ENCODE peak calls at places on chromosomes 6 and 20, in five cellular contexts. Z is body of pancreas; G is upper lobe of right lung; O is activated T-cell treated with anti-CD3 and anti-CD28 coated beads, Interleukin-2, amount 50 U/mL, for 72 hours; U is naive thymus-derived CD4-positive, alpha-beta T cell. A is an unnamed sample.

GRCh38 chr6:4010682-4011081 is 68.3 kb downstream of the FAM217A start:
- ATAC-seq in Z (no peak), U (peak; percentile 51), G (peak; percentile 75), O (peak; percentile 74), A (peak; percentile 32)

GRCh38 chr20:44496976-44497375 is 21.3 kb downstream of the TTPAL start:
- ATAC-seq in U (no peak), Z (no peak), G (no peak), O (peak; percentile 72), A (peak; percentile 82)

GRCh38 chr6:45801471-45802289 is 214.0 kb downstream of the CLIC5 start:
- ATAC-seq in Z (no peak), U (no peak), G (no peak), O (peak; percentile 94), A (no peak)

GRCh38 chr20:9408422-9409300 is 105.7 kb upstream of the LAMP5 start:
- ATAC-seq in Z (no peak), G (no peak), U (no peak), O (no peak), A (no peak)

GRCh38 chr6:26296857-26297648 is 67.9 kb upstream of the BTN3A2 start:
- ATAC-seq in O (no peak), Z (no peak), G (no peak), U (no peak), A (no peak)

GRCh38 chr6:127096167-127096566 is 22.3 kb upstream of the RSPO3 start:
- ATAC-seq in Z (no peak), U (no peak), G (no peak), O (no peak), A (no peak)

GRCh38 chr6:14110001-14110818 is 7.4 kb upstream of the CD83 start:
- ATAC-seq in G (no peak), Z (no peak), O (peak; percentile 42), U (no peak), A (no peak)

GRCh38 chr6:166830185-166830890 is 126.0 kb downstream of the RNASET2 start:
- ATAC-seq in O (peak; percentile 84), U (peak; percentile 69), Z (no peak), G (peak; percentile 77), A (no peak)

GRCh38 chr6:107539849-107540464 is 50.0 kb downstream of the SOBP start:
- ATAC-seq in G (no peak), O (no peak), U (no peak), Z (no peak), A (no peak)

GRCh38 chr6:6843057-6843627 is 254.6 kb downstream of the LY86 start:
- ATAC-seq in Z (no peak), O (no peak), G (peak; percentile 43), U (no peak), A (peak; percentile 35)

GRCh38 chr20:61056627-61057312 is 195.3 kb upstream of the CDH4 start:
- ATAC-seq in Z (no peak), O (no peak), G (no peak), U (no peak), A (no peak)

GRCh38 chr6:166567107-166567506 is 19.4 kb downstream of the RAMACL start:
- ATAC-seq in U (no peak), Z (no peak), O (no peak), G (peak; percentile 36), A (peak; percentile 92)

GRCh38 chr6:128463942-128464341 is 56.5 kb downstream of the PTPRK start:
- ATAC-seq in U (no peak), G (no peak), O (no peak), Z (no peak), A (no peak)

GRCh38 chr20:5776074-5776473 is 25.9 kb downstream of the SHLD1 start:
- ATAC-seq in O (no peak), Z (no peak), U (no peak), G (no peak), A (no peak)

GRCh38 chr20:35135867-35136586 is 11.1 kb downstream of the EDEM2 start:
- ATAC-seq in U (no peak), G (peak; percentile 87), Z (no peak), O (no peak), A (peak; percentile 16)

GRCh38 chr6:150547511-150548222 is 52.0 kb upstream of the PLEKHG1 start:
- ATAC-seq in G (peak; percentile 37), U (no peak), O (no peak), Z (peak; percentile 24), A (no peak)

GRCh38 chr20:6956056-6956455 is 188.6 kb downstream of the BMP2 start:
- ATAC-seq in Z (no peak), U (no peak), O (no peak), G (peak; percentile 64), A (no peak)

GRCh38 chr6:139868576-139868975 is 494.1 kb upstream of the CITED2 start:
- ATAC-seq in Z (no peak), U (no peak), O (no peak), G (no peak), A (no peak)

GRCh38 chr6:79586548-79586947 is 44.6 kb upstream of the SH3BGRL2 start:
- ATAC-seq in G (peak; percentile 40), U (no peak), Z (peak; percentile 67), O (no peak), A (peak; percentile 43)

GRCh38 chr6:140393665-140394064 is 1019.2 kb upstream of the CITED2 start:
- ATAC-seq in O (no peak), U (no peak), G (peak; percentile 43), Z (no peak), A (no peak)

GRCh38 chr6:146902846-146903245 is 301.4 kb upstream of the STXBP5 start:
- ATAC-seq in Z (no peak), O (no peak), U (no peak), G (no peak), A (no peak)

GRCh38 chr20:14919473-14920157 is 582.2 kb upstream of the FLRT3 start:
- ATAC-seq in G (peak; percentile 91), U (no peak), O (no peak), Z (peak; percentile 88), A (peak; percentile 63)

GRCh38 chr6:111517965-111518364 is 34.9 kb upstream of the REV3L start:
- ATAC-seq in O (no peak), G (no peak), U (no peak), Z (no peak), A (no peak)

GRCh38 chr6:41939848-41940758 is 1.5 kb downstream of the CCND3 start:
- ATAC-seq in G (no peak), Z (no peak), U (no peak), O (no peak), A (peak; percentile 23)

GRCh38 chr20:36541227-36542018 is at the start of gene MYL9:
- ATAC-seq in O (peak; percentile 51), G (peak; percentile 88), U (peak; percentile 81), Z (peak; percentile 77), A (peak; percentile 53)

GRCh38 chr6:138647006-138647405 is 126.6 kb upstream of the CCDC28A start:
- ATAC-seq in O (no peak), G (no peak), U (no peak), Z (no peak), A (no peak)

GRCh38 chr6:105136433-105137350 is 43.1 kb downstream of the POPDC3 start:
- ATAC-seq in O (peak; percentile 78), U (peak; percentile 49), Z (peak; percentile 67), G (peak; percentile 80), A (peak; percentile 44)

GRCh38 chr6:150471276-150471675 is 102.5 kb downstream of the IYD start:
- ATAC-seq in G (no peak), Z (no peak), U (no peak), O (no peak), A (peak; percentile 52)

GRCh38 chr6:41288025-41288777 is 1.7 kb upstream of the TREM1 start:
- ATAC-seq in O (no peak), Z (no peak), U (no peak), G (peak; percentile 52), A (peak; percentile 56)

GRCh38 chr20:38599410-38599882 is 2.2 kb upstream of the ARHGAP40 start:
- ATAC-seq in U (no peak), G (peak; percentile 97), O (no peak), Z (peak; percentile 94), A (peak; percentile 94)

GRCh38 chr20:4613718-4614620 is 107.7 kb upstream of the PRND start:
- ATAC-seq in G (peak; percentile 72), Z (peak; percentile 53), U (peak; percentile 86), O (peak; percentile 77), A (peak; percentile 76)

GRCh38 chr20:39941235-39941634 is 747.8 kb downstream of the MAFB start:
- ATAC-seq in U (no peak), G (no peak), O (no peak), Z (no peak), A (no peak)

GRCh38 chr6:71727632-71728294 is 158.6 kb upstream of the RIMS1 start:
- ATAC-seq in Z (no peak), U (no peak), G (no peak), O (no peak), A (no peak)

GRCh38 chr20:45892828-45893500 is 1.8 kb downstream of the CTSA start:
- ATAC-seq in O (peak; percentile 34), U (no peak), G (no peak), Z (no peak), A (peak; percentile 42)

GRCh38 chr6:18179770-18180393 is 24.7 kb downstream of the KDM1B start:
- ATAC-seq in U (peak; percentile 42), O (no peak), G (peak; percentile 93), Z (no peak), A (no peak)

GRCh38 chr20:44552950-44553908 is 29.1 kb upstream of the PKIG start:
- ATAC-seq in U (no peak), O (peak; percentile 79), G (peak; percentile 86), Z (no peak), A (no peak)

GRCh38 chr6:150194200-150194599 is 51.4 kb downstream of the PPP1R14C start:
- ATAC-seq in O (no peak), G (no peak), Z (no peak), U (no peak), A (no peak)